ENCODE peak calls at places on chromosomes 16 and 17, in four cellular contexts. One of them, this sample, is unnamed.
A peak's percentile ranks its signal among the peaks of the same experiment; 100 is the strongest.

GRCh38 chr17:27994586-27994985 is 47.9 kb upstream of the NLK start:
- DNase-seq in hepatic stellate cell: no peak
- DNase-seq in cardiac muscle cell: no peak
- DNase-seq in NCI-H345: no peak
- DNase-seq in this sample: no peak

GRCh38 chr17:82302991-82303943 is 14.1 kb downstream of the CD7 start:
- DNase-seq in NCI-H345: no peak
- DNase-seq in cardiac muscle cell: no peak
- DNase-seq in hepatic stellate cell: no peak
- DNase-seq in this sample: no peak

GRCh38 chr16:822909-823297 is 22.4 kb upstream of the GNG13 start:
- DNase-seq in cardiac muscle cell: no peak
- DNase-seq in NCI-H345: no peak
- DNase-seq in hepatic stellate cell: no peak
- DNase-seq in this sample: no peak

GRCh38 chr17:39596543-39597267 is 11.0 kb downstream of the NEUROD2 start:
- DNase-seq in hepatic stellate cell: no peak
- DNase-seq in NCI-H345: no peak
- DNase-seq in cardiac muscle cell: no peak
- DNase-seq in this sample: no peak

GRCh38 chr16:3089717-3090592 is 9.1 kb downstream of the ZSCAN10 start:
- DNase-seq in hepatic stellate cell: no peak
- DNase-seq in cardiac muscle cell: no peak
- DNase-seq in NCI-H345: no peak
- DNase-seq in this sample: no peak

GRCh38 chr16:71845639-71846431 is at the start of gene ATXN1L:
- DNase-seq in NCI-H345: peak; percentile 87
- DNase-seq in hepatic stellate cell: peak; percentile 98
- DNase-seq in cardiac muscle cell: peak; percentile 96
- DNase-seq in this sample: peak; percentile 93

GRCh38 chr16:71412270-71413160 is 29.3 kb downstream of the TLE7 start:
- DNase-seq in cardiac muscle cell: peak; percentile 76
- DNase-seq in hepatic stellate cell: peak; percentile 82
- DNase-seq in NCI-H345: peak; percentile 66
- DNase-seq in this sample: peak; percentile 77

GRCh38 chr17:57158296-57158695 is 73.2 kb downstream of the AKAP1 start:
- DNase-seq in cardiac muscle cell: no peak
- DNase-seq in NCI-H345: no peak
- DNase-seq in hepatic stellate cell: no peak
- DNase-seq in this sample: no peak

GRCh38 chr16:53600076-53600475 is 97.1 kb upstream of the AKTIP start:
- DNase-seq in cardiac muscle cell: no peak
- DNase-seq in NCI-H345: no peak
- DNase-seq in hepatic stellate cell: no peak
- DNase-seq in this sample: no peak

GRCh38 chr17:58144801-58145200 is 3.4 kb upstream of the OR4D1 start:
- DNase-seq in NCI-H345: no peak
- DNase-seq in hepatic stellate cell: no peak
- DNase-seq in cardiac muscle cell: no peak
- DNase-seq in this sample: no peak

GRCh38 chr17:71902931-71903506 is 217.8 kb upstream of the SOX9 start:
- DNase-seq in hepatic stellate cell: no peak
- DNase-seq in NCI-H345: no peak
- DNase-seq in cardiac muscle cell: peak; percentile 3
- DNase-seq in this sample: no peak

GRCh38 chr16:2915196-2915929 is 3.6 kb downstream of the FLYWCH1 start:
- DNase-seq in NCI-H345: no peak
- DNase-seq in cardiac muscle cell: no peak
- DNase-seq in hepatic stellate cell: no peak
- DNase-seq in this sample: no peak

GRCh38 chr16:49858200-49859129 is 2.6 kb upstream of the ZNF423 start:
- DNase-seq in NCI-H345: no peak
- DNase-seq in hepatic stellate cell: peak; percentile 38
- DNase-seq in cardiac muscle cell: peak; percentile 70
- DNase-seq in this sample: no peak

GRCh38 chr16:19555938-19556778 is 655 bp downstream of the VPS35L start:
- DNase-seq in NCI-H345: peak; percentile 19
- DNase-seq in cardiac muscle cell: peak; percentile 38
- DNase-seq in hepatic stellate cell: peak; percentile 17
- DNase-seq in this sample: no peak

GRCh38 chr16:88351521-88352101 is 31.1 kb upstream of the ZNF469 start:
- DNase-seq in cardiac muscle cell: no peak
- DNase-seq in hepatic stellate cell: no peak
- DNase-seq in NCI-H345: no peak
- DNase-seq in this sample: no peak

GRCh38 chr17:1906622-1907021 is 76.8 kb downstream of the RPA1 start:
- DNase-seq in NCI-H345: no peak
- DNase-seq in cardiac muscle cell: peak; percentile 21
- DNase-seq in hepatic stellate cell: no peak
- DNase-seq in this sample: no peak

GRCh38 chr16:47234-47633 is 6.2 kb downstream of the POLR3K start:
- DNase-seq in hepatic stellate cell: no peak
- DNase-seq in cardiac muscle cell: no peak
- DNase-seq in NCI-H345: no peak
- DNase-seq in this sample: no peak

GRCh38 chr17:16281351-16281750 is 64.3 kb downstream of the PIGL start:
- DNase-seq in hepatic stellate cell: no peak
- DNase-seq in cardiac muscle cell: peak; percentile 49
- DNase-seq in NCI-H345: no peak
- DNase-seq in this sample: no peak

GRCh38 chr17:8963017-8963416 is 2.5 kb downstream of the PIK3R5 start:
- DNase-seq in cardiac muscle cell: no peak
- DNase-seq in NCI-H345: no peak
- DNase-seq in hepatic stellate cell: no peak
- DNase-seq in this sample: no peak

GRCh38 chr17:37671813-37672544 is 28.7 kb upstream of the DDX52 start:
- DNase-seq in hepatic stellate cell: peak; percentile 75
- DNase-seq in NCI-H345: peak; percentile 75
- DNase-seq in cardiac muscle cell: peak; percentile 51
- DNase-seq in this sample: peak; percentile 47

GRCh38 chr16:11151156-11151904 is 104.7 kb downstream of the SOCS1 start:
- DNase-seq in hepatic stellate cell: no peak
- DNase-seq in cardiac muscle cell: no peak
- DNase-seq in NCI-H345: peak; percentile 34
- DNase-seq in this sample: no peak

GRCh38 chr17:58141505-58141904 is 6.7 kb upstream of the OR4D1 start:
- DNase-seq in hepatic stellate cell: no peak
- DNase-seq in NCI-H345: no peak
- DNase-seq in cardiac muscle cell: no peak
- DNase-seq in this sample: no peak

GRCh38 chr17:19331134-19331533 is 31.4 kb downstream of the B9D1 start:
- DNase-seq in cardiac muscle cell: peak; percentile 70
- DNase-seq in NCI-H345: no peak
- DNase-seq in hepatic stellate cell: peak; percentile 92
- DNase-seq in this sample: peak; percentile 82

GRCh38 chr16:87608400-87608985 is 6.2 kb downstream of the JPH3 start:
- DNase-seq in hepatic stellate cell: peak; percentile 84
- DNase-seq in NCI-H345: no peak
- DNase-seq in cardiac muscle cell: peak; percentile 74
- DNase-seq in this sample: peak; percentile 89

GRCh38 chr16:84638195-84638806 is 10.0 kb upstream of the KLHL36 start:
- DNase-seq in cardiac muscle cell: no peak
- DNase-seq in hepatic stellate cell: no peak
- DNase-seq in NCI-H345: no peak
- DNase-seq in this sample: no peak

GRCh38 chr16:84841787-84842300 is 22.1 kb downstream of the CRISPLD2 start:
- DNase-seq in hepatic stellate cell: no peak
- DNase-seq in cardiac muscle cell: no peak
- DNase-seq in NCI-H345: peak; percentile 90
- DNase-seq in this sample: no peak

GRCh38 chr17:18002171-18002570 is 29.5 kb downstream of the DRC3 start:
- DNase-seq in cardiac muscle cell: peak; percentile 4
- DNase-seq in hepatic stellate cell: peak; percentile 32
- DNase-seq in NCI-H345: no peak
- DNase-seq in this sample: no peak

GRCh38 chr16:71214771-71215381 is 15.6 kb downstream of the HYDIN start:
- DNase-seq in cardiac muscle cell: peak; percentile 6
- DNase-seq in NCI-H345: peak; percentile 9
- DNase-seq in hepatic stellate cell: no peak
- DNase-seq in this sample: no peak

GRCh38 chr16:84179612-84180320 is 7.1 kb downstream of the TAF1C start:
- DNase-seq in cardiac muscle cell: no peak
- DNase-seq in hepatic stellate cell: no peak
- DNase-seq in NCI-H345: no peak
- DNase-seq in this sample: no peak

GRCh38 chr16:50547340-50547865 is 793 bp upstream of the NKD1 start:
- DNase-seq in NCI-H345: peak; percentile 26
- DNase-seq in hepatic stellate cell: no peak
- DNase-seq in cardiac muscle cell: peak; percentile 10
- DNase-seq in this sample: no peak

GRCh38 chr17:71842991-71843390 is 277.8 kb upstream of the SOX9 start:
- DNase-seq in hepatic stellate cell: no peak
- DNase-seq in cardiac muscle cell: no peak
- DNase-seq in NCI-H345: no peak
- DNase-seq in this sample: no peak

This sample was measured in H54.